ENCODE peak calls at places on chromosomes 13 and 19, in ten cellular contexts. E, D, H, P, B, J, R, K, I and U are unnamed samples.

GRCh38 chr13:112861876-112862615 is 107.0 kb upstream of the MCF2L start:
- DNase-seq in E (no peak), D (no peak), H (no peak), P (no peak), B (no peak), J (no peak), R (no peak), K (no peak), I (no peak), U (no peak)

GRCh38 chr19:51101171-51101865 is 6.9 kb downstream of the CTU1 start:
- DNase-seq in E (no peak), D (no peak), H (no peak), P (no peak), B (no peak), J (peak), R (no peak), K (no peak), I (no peak), U (no peak)

GRCh38 chr19:19502808-19503602 is 12.3 kb downstream of the TSSK6 start:
- DNase-seq in E (no peak), D (no peak), H (no peak), P (no peak), B (no peak), J (no peak), R (no peak), K (no peak), I (no peak), U (no peak)

GRCh38 chr19:40513741-40514315 is 47.0 kb downstream of the SPTBN4 start:
- DNase-seq in E (no peak), D (no peak), H (no peak), P (no peak), B (no peak), J (no peak), R (no peak), K (no peak), I (no peak), U (no peak)

GRCh38 chr13:87954116-87954515 is 282.9 kb downstream of the SLITRK5 start:
- DNase-seq in E (no peak), D (no peak), H (no peak), P (no peak), B (no peak), J (no peak), R (no peak), K (no peak), I (no peak), U (no peak)

GRCh38 chr19:46413262-46414031 is at the start of gene CCDC8:
- DNase-seq in E (no peak), D (no peak), H (no peak), P (no peak), B (no peak), J (peak), R (no peak), K (no peak), I (no peak), U (peak)

GRCh38 chr13:94617389-94618000 is 15.8 kb downstream of the GPR180 start:
- DNase-seq in E (no peak), D (no peak), H (no peak), P (no peak), B (peak), J (peak), R (peak), K (no peak), I (no peak), U (peak)

GRCh38 chr19:1325568-1326294 is 40.1 kb downstream of the EFNA2 start:
- DNase-seq in E (no peak), D (no peak), H (no peak), P (no peak), B (no peak), J (no peak), R (no peak), K (no peak), I (no peak), U (no peak)

GRCh38 chr19:55088021-55088451 is 12.4 kb downstream of the EPS8L1 start:
- DNase-seq in E (no peak), D (no peak), H (no peak), P (no peak), B (no peak), J (no peak), R (no peak), K (no peak), I (no peak), U (no peak)

GRCh38 chr13:30735025-30735967 is at the start of gene ALOX5AP:
- DNase-seq in E (peak), D (no peak), H (no peak), P (no peak), B (peak), J (no peak), R (no peak), K (peak), I (no peak), U (no peak)

GRCh38 chr19:2096543-2097329 is at the start of gene IZUMO4:
- DNase-seq in E (peak), D (peak), H (peak), P (peak), B (peak), J (peak), R (peak), K (peak), I (peak), U (peak)

GRCh38 chr19:40445945-40446784 is 2.0 kb upstream of the SERTAD3 start:
- DNase-seq in E (no peak), D (no peak), H (no peak), P (no peak), B (no peak), J (peak), R (peak), K (no peak), I (no peak), U (no peak)

GRCh38 chr19:4061683-4062575 is 4.8 kb downstream of the ZBTB7A start:
- DNase-seq in E (no peak), D (no peak), H (no peak), P (no peak), B (no peak), J (peak), R (peak), K (no peak), I (peak), U (peak)

GRCh38 chr13:37651891-37652290 is 53.3 kb upstream of the POSTN start:
- DNase-seq in E (no peak), D (no peak), H (no peak), P (no peak), B (no peak), J (peak), R (no peak), K (no peak), I (no peak), U (no peak)

GRCh38 chr19:39820696-39821095 is 13.3 kb downstream of the DYRK1B start:
- DNase-seq in E (no peak), D (no peak), H (no peak), P (no peak), B (no peak), J (no peak), R (no peak), K (no peak), I (no peak), U (no peak)